ENCODE peak calls at places on chromosomes 7 and 10, in ten cellular contexts. U is fibroblast of mammary gland, Q is lung, D is AG09309, X is neural crest cell, P is cardiac muscle cell, Z is PC-9, C is astrocyte of the cerebellum, F is Calu3, W is AG09319. G is an unnamed sample.

GRCh38 chr7:137462847-137463246 is 119.3 kb upstream of the PTN start:
- DNase-seq in Q (no peak), F (no peak), P (no peak), X (no peak), U (no peak), D (no peak), Z (no peak), C (no peak), W (no peak), G (no peak)

GRCh38 chr10:110751845-110752244 is 107.7 kb downstream of the RBM20 start:
- DNase-seq in W (no peak), U (no peak), P (no peak), X (no peak), Q (no peak), D (no peak), Z (no peak), C (no peak), F (no peak), G (no peak)

GRCh38 chr7:82528577-82529305 is 85.2 kb upstream of the CACNA2D1 start:
- DNase-seq in U (no peak), Q (no peak), X (no peak), W (no peak), C (no peak), P (no peak), Z (no peak), F (no peak), D (no peak), G (no peak)

GRCh38 chr10:97911217-97911616 is 61.6 kb downstream of the GOLGA7B start:
- DNase-seq in C (no peak), P (no peak), Z (no peak), U (no peak), D (no peak), Q (no peak), F (no peak), X (no peak), W (no peak), G (no peak)

GRCh38 chr7:50412958-50413357 is 37.2 kb downstream of the FIGNL1 start:
- DNase-seq in F (no peak), Z (no peak), D (no peak), U (no peak), Q (no peak), W (no peak), P (no peak), X (no peak), C (no peak), G (no peak)

GRCh38 chr10:3107426-3107961 is 40.1 kb downstream of the PFKP start:
- DNase-seq in F (peak; percentile 86), D (peak; percentile 90), C (peak; percentile 97), X (no peak), W (peak; percentile 93), P (no peak), Q (peak; percentile 86), U (peak; percentile 97), Z (no peak), G (peak; percentile 90)

GRCh38 chr10:3805791-3806381 is 20.9 kb upstream of the KLF6 start:
- DNase-seq in F (peak; percentile 57), W (no peak), X (no peak), Q (no peak), Z (peak; percentile 83), U (peak; percentile 97), P (no peak), D (no peak), C (no peak), G (no peak)

GRCh38 chr7:5459084-5459483 is 35.5 kb upstream of the TNRC18 start:
- DNase-seq in Z (no peak), U (no peak), F (no peak), Q (no peak), D (no peak), X (no peak), C (no peak), W (no peak), P (no peak), G (no peak)

GRCh38 chr7:23373151-23374004 is 74.2 kb downstream of the MALSU1 start:
- DNase-seq in Q (no peak), Z (no peak), D (no peak), W (no peak), X (no peak), P (no peak), F (no peak), C (no peak), U (peak; percentile 66), G (no peak)

GRCh38 chr7:31078363-31078990 is 26.4 kb downstream of the ADCYAP1R1 start:
- DNase-seq in Z (no peak), Q (no peak), W (no peak), D (no peak), P (no peak), X (no peak), C (no peak), U (no peak), F (no peak), G (peak; percentile 68)

GRCh38 chr10:96124230-96125141 is 5.6 kb upstream of the ZNF518A start:
- DNase-seq in U (peak; percentile 42), C (no peak), W (no peak), Z (peak; percentile 52), F (peak; percentile 67), Q (peak; percentile 50), P (peak; percentile 61), D (no peak), X (peak; percentile 30), G (no peak)

GRCh38 chr7:730501-731439 is 3.7 kb upstream of the PRKAR1B start:
- DNase-seq in Z (no peak), U (no peak), D (no peak), Q (no peak), W (no peak), F (no peak), P (no peak), X (no peak), C (no peak), G (peak; percentile 79)

GRCh38 chr7:157686285-157686894 is 349.6 kb downstream of the DNAJB6 start:
- DNase-seq in P (no peak), D (no peak), W (no peak), C (no peak), Z (no peak), X (no peak), U (no peak), F (no peak), Q (no peak), G (no peak)

GRCh38 chr7:1055491-1056005 is 11.2 kb downstream of the GPR146 start:
- DNase-seq in D (no peak), C (no peak), X (no peak), F (no peak), Q (no peak), W (no peak), Z (no peak), P (no peak), U (no peak), G (peak; percentile 82)

GRCh38 chr7:14236834-14237233 is 247.4 kb upstream of the ETV1 start:
- DNase-seq in F (no peak), C (no peak), P (no peak), W (no peak), U (no peak), Z (peak; percentile 59), D (no peak), Q (no peak), X (no peak), G (no peak)

GRCh38 chr7:34928052-34928451 is 109.2 kb downstream of the DPY19L1 start:
- DNase-seq in U (peak; percentile 25), D (no peak), P (peak; percentile 75), Q (no peak), Z (no peak), F (peak; percentile 91), W (no peak), X (peak; percentile 56), C (no peak), G (no peak)
- TF ChIP-seq CTCF in U (peak; percentile 48), D (peak; percentile 45), P (peak; percentile 45), Q (no peak), Z (peak; percentile 71), F (peak; percentile 91), W (peak; percentile 34), X (peak; percentile 71), C (peak; percentile 49), G (peak; percentile 73)

GRCh38 chr10:21750424-21750823 is 216.4 kb downstream of the MLLT10 start:
- DNase-seq in F (no peak), Q (no peak), C (no peak), P (no peak), Z (no peak), X (no peak), D (no peak), W (peak; percentile 0), U (peak; percentile 34), G (no peak)
- TF ChIP-seq CTCF in F (no peak), Q (no peak), C (no peak), P (no peak), Z (no peak), X (no peak), D (no peak), W (no peak), U (no peak), G (no peak)

GRCh38 chr7:10708447-10708846 is 265.2 kb upstream of the PHF14 start:
- DNase-seq in F (peak; percentile 48), U (no peak), D (no peak), X (peak; percentile 4), Z (no peak), P (peak; percentile 45), Q (no peak), C (no peak), W (no peak), G (no peak)
- TF ChIP-seq CTCF in F (peak; percentile 27), U (no peak), D (no peak), X (peak; percentile 60), Z (no peak), P (no peak), Q (no peak), C (peak; percentile 7), W (no peak), G (peak; percentile 74)

GRCh38 chr7:154868901-154869300 is 134.0 kb downstream of the PAXIP1 start:
- DNase-seq in D (no peak), U (no peak), Z (no peak), F (no peak), Q (no peak), P (peak; percentile 28), X (no peak), C (no peak), W (no peak), G (peak; percentile 41)

GRCh38 chr7:154865984-154866685 is 136.8 kb downstream of the PAXIP1 start:
- DNase-seq in F (no peak), D (no peak), Z (no peak), U (no peak), W (no peak), P (no peak), C (no peak), X (no peak), Q (no peak), G (no peak)

GRCh38 chr7:154864531-154864908 is 138.4 kb downstream of the PAXIP1 start:
- DNase-seq in F (no peak), X (no peak), W (no peak), U (no peak), C (no peak), P (no peak), D (no peak), Q (no peak), Z (no peak), G (no peak)

GRCh38 chr7:154869436-154869835 is 133.5 kb downstream of the PAXIP1 start:
- DNase-seq in W (no peak), C (no peak), X (no peak), Q (no peak), F (no peak), D (no peak), U (no peak), P (no peak), Z (no peak), G (peak; percentile 57)

DNA sequence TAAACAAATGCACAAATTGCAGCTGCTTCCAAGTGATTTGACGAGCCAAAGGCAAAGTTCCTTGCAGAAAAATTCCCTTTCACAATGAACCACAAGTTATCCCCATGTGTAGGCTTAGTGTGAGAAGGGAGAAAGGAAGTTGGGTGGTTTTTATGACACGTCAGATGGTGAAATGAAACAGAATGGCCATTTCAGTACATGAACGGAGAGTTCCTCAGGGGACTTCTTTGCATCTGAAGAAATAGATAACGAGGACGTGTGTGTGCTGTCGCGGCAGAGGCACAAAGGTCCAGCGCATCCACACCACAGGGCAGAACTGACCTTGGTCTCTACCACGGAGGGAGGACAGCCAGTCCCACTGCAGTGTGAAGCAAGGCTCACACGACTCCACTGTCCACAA is 135.9 kb downstream of the PAXIP1 start:
- DNase-seq in F (no peak), W (no peak), C (no peak), P (no peak), Q (no peak), D (no peak), U (no peak), X (no peak), Z (no peak), G (no peak)
- TF ChIP-seq CTCF in F (no peak), W (no peak), C (no peak), P (no peak), Q (no peak), D (no peak), U (no peak), X (no peak), Z (no peak), G (no peak)

G was measured in chondrocyte.